ENCODE peak calls at places on chromosomes 4 and X, in six cellular contexts. X is GM12865; J is kidney tubule cell; A is NCI-H1105; B is activated CD8-positive, alpha-beta memory T cell treated with anti-CD3 and anti-CD28 coated beads for 1 hour; Z is HL-60. C is an unnamed sample.
A peak's percentile ranks its signal among the peaks of the same experiment; 100 is the strongest.

GRCh38 chr4:8537041-8537461 is 43.1 kb upstream of the GPR78 start:
- DNase-seq in X (peak; percentile 92), J (peak; percentile 97), A (peak; percentile 1), B (no peak), Z (no peak), C (peak; percentile 53)

GRCh38 chr4:72568959-72569718 is at the start of gene ADAMTS3:
- DNase-seq in X (peak; percentile 4), J (peak; percentile 77), A (peak; percentile 39), B (no peak), Z (no peak), C (peak; percentile 2)

GRCh38 chrX:77564824-77565223 is 117.6 kb downstream of the FGF16 start:
- DNase-seq in X (no peak), J (peak; percentile 13), A (no peak), B (no peak), Z (no peak), C (no peak)

GRCh38 chr4:113641025-113641431 is 120.5 kb downstream of the CAMK2D start:
- DNase-seq in X (peak; percentile 57), J (no peak), A (no peak), B (no peak), Z (no peak), C (no peak)

GRCh38 chr4:138181288-138181687 is 60.9 kb downstream of the SLC7A11 start:
- DNase-seq in X (no peak), J (no peak), A (no peak), B (no peak), Z (no peak), C (no peak)

GRCh38 chr4:17577660-17578481 is 873 bp downstream of the LAP3 start:
- DNase-seq in X (peak; percentile 40), J (peak; percentile 24), A (peak; percentile 34), B (peak; percentile 18), Z (no peak), C (no peak)

GRCh38 chrX:20472148-20472547 is 205.4 kb upstream of the RPS6KA3 start:
- DNase-seq in X (no peak), J (no peak), A (no peak), B (no peak), Z (no peak), C (no peak)

GRCh38 chrX:86295293-86295692 is 147.0 kb downstream of the DACH2 start:
- DNase-seq in X (no peak), J (no peak), A (no peak), B (no peak), Z (no peak), C (no peak)

GRCh38 chr4:180449395-180449956 is 1793.7 kb upstream of the TENM3 start:
- DNase-seq in X (peak; percentile 64), J (peak; percentile 70), A (peak; percentile 18), B (no peak), Z (no peak), C (peak; percentile 56)

GRCh38 chrX:110317820-110318663 is at the start of gene AMMECR1:
- DNase-seq in X (peak; percentile 90), J (peak; percentile 85), A (peak; percentile 67), B (peak; percentile 62), Z (peak; percentile 46), C (peak; percentile 72)

GRCh38 chr4:55910140-55910539 is 38.6 kb upstream of the CEP135 start:
- DNase-seq in X (no peak), J (peak; percentile 61), A (no peak), B (no peak), Z (no peak), C (no peak)

GRCh38 chrX:42934020-42934701 is 156.2 kb upstream of the PPP1R2C start:
- DNase-seq in X (peak; percentile 89), J (no peak), A (no peak), B (no peak), Z (no peak), C (no peak)

GRCh38 chr4:1852904-1853623 is 2.9 kb downstream of the LETM1 start:
- DNase-seq in X (no peak), J (no peak), A (no peak), B (no peak), Z (no peak), C (no peak)

GRCh38 chr4:188021548-188022249 is 26.1 kb downstream of the ZFP42 start:
- DNase-seq in X (no peak), J (no peak), A (no peak), B (no peak), Z (no peak), C (no peak)

GRCh38 chrX:12210196-12210815 is 72.0 kb downstream of the FRMPD4 start:
- DNase-seq in X (no peak), J (peak; percentile 64), A (no peak), B (no peak), Z (no peak), C (peak; percentile 2)

GRCh38 chrX:8657883-8658282 is 74.1 kb downstream of the ANOS1 start:
- DNase-seq in X (no peak), J (no peak), A (no peak), B (no peak), Z (no peak), C (no peak)

GRCh38 chr4:186693159-186693815 is 30.4 kb downstream of the FAT1 start:
- DNase-seq in X (no peak), J (peak; percentile 58), A (no peak), B (no peak), Z (no peak), C (peak; percentile 72)

GRCh38 chrX:129744881-129745321 is 6.1 kb downstream of the XPNPEP2 start:
- DNase-seq in X (no peak), J (no peak), A (no peak), B (no peak), Z (no peak), C (no peak)

GRCh38 chrX:105299286-105299685 is 78.8 kb upstream of the TEX13A start:
- DNase-seq in X (no peak), J (no peak), A (no peak), B (no peak), Z (no peak), C (no peak)

GRCh38 chr4:8607603-8608481 is 15.3 kb downstream of the CPZ start:
- DNase-seq in X (peak; percentile 25), J (peak; percentile 8), A (no peak), B (peak; percentile 22), Z (no peak), C (no peak)

GRCh38 chr4:184693056-184693455 is 40.8 kb downstream of the CENPU start:
- DNase-seq in X (no peak), J (no peak), A (no peak), B (no peak), Z (no peak), C (no peak)

GRCh38 chr4:170675568-170676262 is 586.0 kb upstream of the AADAT start:
- DNase-seq in X (peak; percentile 57), J (peak; percentile 67), A (no peak), B (no peak), Z (no peak), C (no peak)

C was measured in A549.